ENCODE peak calls at places on chromosome 16, in ten cellular contexts. One of them, this sample, is unnamed.

GRCh38 chr16:11562941-11563340 is 23.8 kb downstream of the LITAF start:
- DNase-seq in stomach: no peak
- DNase-seq in left ventricle myocardium inferior: no peak
- DNase-seq in IMR-90: no peak
- DNase-seq in uterus: no peak
- DNase-seq in Panc1: no peak
- DNase-seq in upper lobe of right lung: peak; percentile 48
- DNase-seq in HepG2: no peak
- DNase-seq in endothelial cell of umbilical vein: no peak
- DNase-seq in prostate gland: no peak
- DNase-seq in this sample: no peak

GRCh38 chr16:56985288-56985961 is 3.9 kb upstream of the NLRC5 start:
- DNase-seq in stomach: peak; percentile 57
- DNase-seq in left ventricle myocardium inferior: peak; percentile 62
- DNase-seq in IMR-90: peak; percentile 85
- DNase-seq in uterus: peak; percentile 80
- DNase-seq in Panc1: no peak
- DNase-seq in upper lobe of right lung: no peak
- DNase-seq in HepG2: no peak
- DNase-seq in endothelial cell of umbilical vein: peak; percentile 28
- DNase-seq in prostate gland: no peak
- DNase-seq in this sample: peak; percentile 70

GRCh38 chr16:87658564-87659225 is 56.4 kb downstream of the JPH3 start:
- DNase-seq in stomach: no peak
- DNase-seq in left ventricle myocardium inferior: no peak
- DNase-seq in IMR-90: no peak
- DNase-seq in uterus: no peak
- DNase-seq in Panc1: no peak
- DNase-seq in upper lobe of right lung: no peak
- DNase-seq in HepG2: no peak
- DNase-seq in endothelial cell of umbilical vein: no peak
- DNase-seq in prostate gland: no peak
- DNase-seq in this sample: no peak

GRCh38 chr16:57938936-57939871 is 31.7 kb downstream of the CNGB1 start:
- DNase-seq in stomach: peak; percentile 74
- DNase-seq in left ventricle myocardium inferior: peak; percentile 80
- DNase-seq in IMR-90: peak; percentile 20
- DNase-seq in uterus: peak; percentile 52
- DNase-seq in Panc1: no peak
- DNase-seq in upper lobe of right lung: peak; percentile 89
- DNase-seq in HepG2: peak; percentile 22
- DNase-seq in endothelial cell of umbilical vein: peak; percentile 9
- DNase-seq in prostate gland: peak; percentile 93
- DNase-seq in this sample: peak; percentile 44

GRCh38 chr16:30110661-30111060 is 2.7 kb downstream of the GDPD3 start:
- DNase-seq in stomach: no peak
- DNase-seq in left ventricle myocardium inferior: no peak
- DNase-seq in IMR-90: peak; percentile 21
- DNase-seq in uterus: no peak
- DNase-seq in Panc1: no peak
- DNase-seq in upper lobe of right lung: no peak
- DNase-seq in HepG2: no peak
- DNase-seq in endothelial cell of umbilical vein: no peak
- DNase-seq in prostate gland: no peak
- DNase-seq in this sample: no peak

GRCh38 chr16:17296412-17296811 is 174.3 kb downstream of the XYLT1 start:
- DNase-seq in stomach: no peak
- DNase-seq in left ventricle myocardium inferior: peak; percentile 37
- DNase-seq in IMR-90: no peak
- DNase-seq in uterus: no peak
- DNase-seq in Panc1: no peak
- DNase-seq in upper lobe of right lung: no peak
- DNase-seq in HepG2: no peak
- DNase-seq in endothelial cell of umbilical vein: no peak
- DNase-seq in prostate gland: no peak
- DNase-seq in this sample: no peak

GRCh38 chr16:4511441-4512082 is 27.0 kb downstream of the CDIP1 start:
- DNase-seq in stomach: peak; percentile 73
- DNase-seq in left ventricle myocardium inferior: peak; percentile 65
- DNase-seq in IMR-90: peak; percentile 39
- DNase-seq in uterus: no peak
- DNase-seq in Panc1: no peak
- DNase-seq in upper lobe of right lung: no peak
- DNase-seq in HepG2: peak; percentile 60
- DNase-seq in endothelial cell of umbilical vein: peak; percentile 61
- DNase-seq in prostate gland: peak; percentile 48
- DNase-seq in this sample: peak; percentile 77

GRCh38 chr16:83689385-83689831 is 118.4 kb upstream of the HSBP1 start:
- DNase-seq in stomach: no peak
- DNase-seq in left ventricle myocardium inferior: no peak
- DNase-seq in IMR-90: peak; percentile 94
- DNase-seq in uterus: peak; percentile 17
- DNase-seq in Panc1: no peak
- DNase-seq in upper lobe of right lung: no peak
- DNase-seq in HepG2: no peak
- DNase-seq in endothelial cell of umbilical vein: peak; percentile 3
- DNase-seq in prostate gland: no peak
- DNase-seq in this sample: no peak

GRCh38 chr16:19835989-19836421 is 48.6 kb downstream of the GPRC5B start:
- DNase-seq in stomach: no peak
- DNase-seq in left ventricle myocardium inferior: no peak
- DNase-seq in IMR-90: peak; percentile 83
- DNase-seq in uterus: no peak
- DNase-seq in Panc1: no peak
- DNase-seq in upper lobe of right lung: no peak
- DNase-seq in HepG2: no peak
- DNase-seq in endothelial cell of umbilical vein: no peak
- DNase-seq in prostate gland: no peak
- DNase-seq in this sample: no peak

GRCh38 chr16:72961115-72961832 is 86.7 kb downstream of the ZFHX3 start:
- DNase-seq in stomach: no peak
- DNase-seq in left ventricle myocardium inferior: no peak
- DNase-seq in IMR-90: peak; percentile 30
- DNase-seq in uterus: no peak
- DNase-seq in Panc1: no peak
- DNase-seq in upper lobe of right lung: no peak
- DNase-seq in HepG2: no peak
- DNase-seq in endothelial cell of umbilical vein: no peak
- DNase-seq in prostate gland: no peak
- DNase-seq in this sample: no peak

GRCh38 chr16:27355610-27356009 is 41.8 kb downstream of the IL4R start:
- DNase-seq in stomach: peak; percentile 33
- DNase-seq in left ventricle myocardium inferior: peak; percentile 43
- DNase-seq in IMR-90: peak; percentile 22
- DNase-seq in uterus: no peak
- DNase-seq in Panc1: no peak
- DNase-seq in upper lobe of right lung: peak; percentile 75
- DNase-seq in HepG2: peak; percentile 51
- DNase-seq in endothelial cell of umbilical vein: peak; percentile 46
- DNase-seq in prostate gland: no peak
- DNase-seq in this sample: peak; percentile 63

GRCh38 chr16:931651-932500 is 38.9 kb downstream of the LMF1 start:
- DNase-seq in stomach: no peak
- DNase-seq in left ventricle myocardium inferior: no peak
- DNase-seq in IMR-90: no peak
- DNase-seq in uterus: no peak
- DNase-seq in Panc1: no peak
- DNase-seq in upper lobe of right lung: no peak
- DNase-seq in HepG2: no peak
- DNase-seq in endothelial cell of umbilical vein: no peak
- DNase-seq in prostate gland: no peak
- DNase-seq in this sample: no peak

GRCh38 chr16:63684702-63685101 is 1437.2 kb downstream of the CDH11 start:
- DNase-seq in stomach: no peak
- DNase-seq in left ventricle myocardium inferior: no peak
- DNase-seq in IMR-90: no peak
- DNase-seq in uterus: no peak
- DNase-seq in Panc1: no peak
- DNase-seq in upper lobe of right lung: no peak
- DNase-seq in HepG2: no peak
- DNase-seq in endothelial cell of umbilical vein: no peak
- DNase-seq in prostate gland: no peak
- DNase-seq in this sample: no peak

GRCh38 chr16:2471653-2472487 is 773 bp downstream of the NTN3 start:
- DNase-seq in stomach: no peak
- DNase-seq in left ventricle myocardium inferior: no peak
- DNase-seq in IMR-90: no peak
- DNase-seq in uterus: no peak
- DNase-seq in Panc1: no peak
- DNase-seq in upper lobe of right lung: no peak
- DNase-seq in HepG2: no peak
- DNase-seq in endothelial cell of umbilical vein: no peak
- DNase-seq in prostate gland: no peak
- DNase-seq in this sample: no peak

DNA sequence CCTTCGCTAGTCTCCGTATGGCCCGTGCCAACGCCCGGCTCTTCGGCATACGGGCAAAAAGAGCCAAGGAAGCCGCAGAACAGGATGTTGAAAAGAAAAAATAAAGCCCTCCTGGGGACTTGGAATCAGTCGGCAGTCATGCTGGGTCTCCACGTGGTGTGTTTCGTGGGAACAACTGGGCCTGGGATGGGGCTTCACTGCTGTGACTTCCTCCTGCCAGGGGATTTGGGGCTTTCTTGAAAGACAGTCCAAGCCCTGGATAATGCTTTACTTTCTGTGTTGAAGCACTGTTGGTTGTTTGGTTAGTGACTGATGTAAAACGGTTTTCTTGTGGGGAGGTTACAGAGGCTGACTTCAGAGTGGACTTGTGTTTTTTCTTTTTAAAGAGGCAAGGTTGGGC is 2.5 kb downstream of the RPL13 start:
- DNase-seq in stomach: no peak
- DNase-seq in left ventricle myocardium inferior: no peak
- DNase-seq in IMR-90: no peak
- DNase-seq in uterus: no peak
- DNase-seq in Panc1: no peak
- DNase-seq in upper lobe of right lung: no peak
- DNase-seq in HepG2: no peak
- DNase-seq in endothelial cell of umbilical vein: no peak
- DNase-seq in prostate gland: no peak
- DNase-seq in this sample: no peak
- H3K4me1 ChIP-seq in stomach: peaks cover 68% of the 10 kb centered on the region
- H3K4me1 ChIP-seq in left ventricle myocardium inferior: peaks cover 76% of the 10 kb centered on the region
- H3K4me1 ChIP-seq in IMR-90: peaks cover 21% of the 10 kb centered on the region
- H3K4me1 ChIP-seq in uterus: peaks cover 17% of the 10 kb centered on the region
- H3K4me1 ChIP-seq in Panc1: peaks cover 26% of the 10 kb centered on the region
- H3K4me1 ChIP-seq in upper lobe of right lung: peaks cover 50% of the 10 kb centered on the region
- H3K4me1 ChIP-seq in HepG2: peaks cover 66% of the 10 kb centered on the region
- H3K4me1 ChIP-seq in endothelial cell of umbilical vein: peaks cover 42% of the 10 kb centered on the region
- H3K4me1 ChIP-seq in prostate gland: peaks cover 15% of the 10 kb centered on the region
- H3K4me1 ChIP-seq in this sample: peaks cover 47% of the 10 kb centered on the region

DNA sequence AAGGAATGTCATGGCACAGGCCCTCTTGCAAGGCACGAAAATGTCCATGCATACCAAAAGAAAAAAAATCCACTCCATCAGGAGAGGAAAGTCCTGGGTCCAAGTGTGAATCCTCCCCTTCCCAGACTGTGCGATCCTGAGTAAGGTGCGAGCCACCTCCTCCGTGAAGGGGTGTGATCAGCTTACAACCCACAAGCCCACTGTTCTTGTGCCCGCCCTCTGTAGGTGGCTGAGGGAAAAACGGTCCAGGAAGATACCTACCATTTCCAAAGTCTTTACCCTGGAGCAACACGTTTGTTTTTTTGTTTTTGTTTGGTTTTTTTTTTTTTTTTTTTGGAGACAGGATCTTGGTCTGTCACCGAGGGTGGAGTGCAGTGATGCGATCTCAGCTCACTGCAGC is 116.5 kb downstream of the ZNF423 start:
- DNase-seq in stomach: no peak
- DNase-seq in left ventricle myocardium inferior: no peak
- DNase-seq in IMR-90: no peak
- DNase-seq in uterus: no peak
- DNase-seq in Panc1: no peak
- DNase-seq in upper lobe of right lung: no peak
- DNase-seq in HepG2: no peak
- DNase-seq in endothelial cell of umbilical vein: no peak
- DNase-seq in prostate gland: no peak
- DNase-seq in this sample: no peak
- TF ChIP-seq CTCF in stomach: no peak
- TF ChIP-seq CTCF in left ventricle myocardium inferior: no peak
- TF ChIP-seq CTCF in IMR-90: no peak
- TF ChIP-seq CTCF in uterus: no peak
- TF ChIP-seq CTCF in Panc1: no peak
- TF ChIP-seq CTCF in upper lobe of right lung: no peak
- TF ChIP-seq CTCF in HepG2: peak; percentile 19
- TF ChIP-seq CTCF in endothelial cell of umbilical vein: no peak
- TF ChIP-seq CTCF in prostate gland: no peak
- TF ChIP-seq CTCF in this sample: no peak

GRCh38 chr16:75243667-75244224 is 7.7 kb downstream of the BCAR1 start:
- DNase-seq in stomach: no peak
- DNase-seq in left ventricle myocardium inferior: no peak
- DNase-seq in IMR-90: no peak
- DNase-seq in uterus: no peak
- DNase-seq in Panc1: no peak
- DNase-seq in upper lobe of right lung: no peak
- DNase-seq in HepG2: no peak
- DNase-seq in endothelial cell of umbilical vein: no peak
- DNase-seq in prostate gland: no peak
- DNase-seq in this sample: no peak
- H3K4me3 ChIP-seq in stomach: no peak overlapping the region
- H3K4me3 ChIP-seq in left ventricle myocardium inferior: peak overlapping the region; percentile 23
- H3K4me3 ChIP-seq in IMR-90: no peak overlapping the region
- H3K4me3 ChIP-seq in uterus: no peak overlapping the region
- H3K4me3 ChIP-seq in Panc1: no peak overlapping the region
- H3K4me3 ChIP-seq in upper lobe of right lung: no peak overlapping the region
- H3K4me3 ChIP-seq in HepG2: no peak overlapping the region
- H3K4me3 ChIP-seq in endothelial cell of umbilical vein: no peak overlapping the region
- H3K4me3 ChIP-seq in prostate gland: no peak overlapping the region
- H3K4me3 ChIP-seq in this sample: no peak overlapping the region

GRCh38 chr16:88768041-88768876 is 16.8 kb downstream of the PIEZO1 start:
- DNase-seq in stomach: no peak
- DNase-seq in left ventricle myocardium inferior: no peak
- DNase-seq in IMR-90: peak; percentile 57
- DNase-seq in uterus: peak; percentile 63
- DNase-seq in Panc1: no peak
- DNase-seq in upper lobe of right lung: peak; percentile 93
- DNase-seq in HepG2: no peak
- DNase-seq in endothelial cell of umbilical vein: peak; percentile 84
- DNase-seq in prostate gland: no peak
- DNase-seq in this sample: no peak

GRCh38 chr16:88771294-88771772 is 13.7 kb downstream of the PIEZO1 start:
- DNase-seq in stomach: no peak
- DNase-seq in left ventricle myocardium inferior: no peak
- DNase-seq in IMR-90: no peak
- DNase-seq in uterus: no peak
- DNase-seq in Panc1: no peak
- DNase-seq in upper lobe of right lung: no peak
- DNase-seq in HepG2: no peak
- DNase-seq in endothelial cell of umbilical vein: no peak
- DNase-seq in prostate gland: no peak
- DNase-seq in this sample: peak; percentile 47

GRCh38 chr16:88772871-88773811 is 11.9 kb downstream of the PIEZO1 start:
- DNase-seq in stomach: no peak
- DNase-seq in left ventricle myocardium inferior: peak; percentile 58
- DNase-seq in IMR-90: peak; percentile 95
- DNase-seq in uterus: no peak
- DNase-seq in Panc1: no peak
- DNase-seq in upper lobe of right lung: no peak
- DNase-seq in HepG2: no peak
- DNase-seq in endothelial cell of umbilical vein: no peak
- DNase-seq in prostate gland: no peak
- DNase-seq in this sample: no peak

GRCh38 chr16:88769617-88770458 is 15.2 kb downstream of the PIEZO1 start:
- DNase-seq in stomach: no peak
- DNase-seq in left ventricle myocardium inferior: no peak
- DNase-seq in IMR-90: no peak
- DNase-seq in uterus: no peak
- DNase-seq in Panc1: no peak
- DNase-seq in upper lobe of right lung: peak; percentile 86
- DNase-seq in HepG2: no peak
- DNase-seq in endothelial cell of umbilical vein: peak; percentile 31
- DNase-seq in prostate gland: peak; percentile 82
- DNase-seq in this sample: peak; percentile 78

GRCh38 chr16:88770459-88771293 is 14.3 kb downstream of the PIEZO1 start:
- DNase-seq in stomach: peak; percentile 40
- DNase-seq in left ventricle myocardium inferior: peak; percentile 61
- DNase-seq in IMR-90: peak; percentile 87
- DNase-seq in uterus: peak; percentile 76
- DNase-seq in Panc1: no peak
- DNase-seq in upper lobe of right lung: peak; percentile 90
- DNase-seq in HepG2: peak; percentile 81
- DNase-seq in endothelial cell of umbilical vein: peak; percentile 64
- DNase-seq in prostate gland: peak; percentile 70
- DNase-seq in this sample: peak; percentile 85
- H3K4me1 ChIP-seq in stomach: peaks cover 98% of the 10 kb centered on the region
- H3K4me1 ChIP-seq in left ventricle myocardium inferior: peaks cover 83% of the 10 kb centered on the region
- H3K4me1 ChIP-seq in IMR-90: peaks cover 62% of the 10 kb centered on the region
- H3K4me1 ChIP-seq in uterus: peaks cover 61% of the 10 kb centered on the region
- H3K4me1 ChIP-seq in Panc1: peaks cover 74% of the 10 kb centered on the region
- H3K4me1 ChIP-seq in upper lobe of right lung: peaks cover 89% of the 10 kb centered on the region
- H3K4me1 ChIP-seq in HepG2: peaks cover 36% of the 10 kb centered on the region
- H3K4me1 ChIP-seq in endothelial cell of umbilical vein: peaks cover 45% of the 10 kb centered on the region
- H3K4me1 ChIP-seq in prostate gland: peaks cover 54% of the 10 kb centered on the region
- H3K4me1 ChIP-seq in this sample: peaks cover 64% of the 10 kb centered on the region

This sample was measured in mucosa of descending colon.